ENCODE peak calls at places on chromosomes 2 and 18, in eight cellular contexts. W is astrocyte; F is tibial artery; A is WERI-Rb-1; J is OCI-LY7; U is neural progenitor cell; B is effector memory CD4-positive, alpha-beta T cell; Q is keratinocyte. I is an unnamed sample.
A peak's percentile ranks its signal among the peaks of the same experiment; 100 is the strongest.

GRCh38 chr2:92073036-92073814 is 2798.0 kb upstream of the TEKT4 start:
- DNase-seq in A (no peak), B (no peak), Q (no peak), W (no peak), J (no peak), U (no peak), F (no peak), I (peak; percentile 1)

GRCh38 chr2:232891621-232892071 is 21.6 kb downstream of the SNORC start:
- DNase-seq in W (peak; percentile 82), B (no peak), Q (no peak), F (peak; percentile 7), J (no peak), U (no peak), A (no peak), I (peak; percentile 37)

GRCh38 chr2:75292826-75293225 is 93.5 kb upstream of the TACR1 start:
- DNase-seq in J (no peak), B (no peak), F (no peak), U (no peak), W (peak; percentile 89), Q (peak; percentile 28), A (no peak), I (no peak)

GRCh38 chr2:232502901-232503791 is 15.5 kb upstream of the ECEL1 start:
- DNase-seq in A (no peak), U (peak; percentile 84), J (no peak), F (no peak), W (peak; percentile 22), Q (no peak), B (peak; percentile 18), I (peak; percentile 93)

GRCh38 chr2:109614715-109615636 is 812 bp downstream of the SOWAHC start:
- DNase-seq in F (peak; percentile 25), Q (no peak), B (no peak), A (no peak), J (no peak), U (peak; percentile 60), W (no peak), I (peak; percentile 68)

GRCh38 chr2:191840916-191841315 is 6.0 kb downstream of the CAVIN2 start:
- DNase-seq in Q (no peak), F (no peak), J (no peak), U (no peak), A (no peak), W (no peak), B (no peak), I (no peak)

GRCh38 chr2:238408615-238409340 is 17.9 kb upstream of the ASB1 start:
- DNase-seq in B (no peak), W (no peak), U (no peak), A (no peak), J (no peak), F (peak; percentile 51), Q (no peak), I (peak; percentile 81)

GRCh38 chr2:24262571-24262970 is 87.7 kb downstream of the FAM228A start:
- DNase-seq in Q (no peak), A (no peak), B (no peak), W (no peak), U (no peak), J (no peak), F (no peak), I (no peak)

GRCh38 chr2:68319397-68320117 is at the start of gene CNRIP1:
- DNase-seq in U (peak; percentile 85), A (peak; percentile 90), B (no peak), J (no peak), Q (no peak), W (peak; percentile 69), F (peak; percentile 81), I (peak; percentile 81)

GRCh38 chr2:70596739-70597138 is 43.1 kb upstream of the TGFA start:
- DNase-seq in F (no peak), A (no peak), W (peak; percentile 57), B (no peak), U (no peak), Q (no peak), J (no peak), I (no peak)

GRCh38 chr2:237712477-237713377 is 85.3 kb downstream of the LRRFIP1 start:
- DNase-seq in W (no peak), J (no peak), Q (no peak), F (no peak), B (no peak), U (no peak), A (no peak), I (no peak)

DNA sequence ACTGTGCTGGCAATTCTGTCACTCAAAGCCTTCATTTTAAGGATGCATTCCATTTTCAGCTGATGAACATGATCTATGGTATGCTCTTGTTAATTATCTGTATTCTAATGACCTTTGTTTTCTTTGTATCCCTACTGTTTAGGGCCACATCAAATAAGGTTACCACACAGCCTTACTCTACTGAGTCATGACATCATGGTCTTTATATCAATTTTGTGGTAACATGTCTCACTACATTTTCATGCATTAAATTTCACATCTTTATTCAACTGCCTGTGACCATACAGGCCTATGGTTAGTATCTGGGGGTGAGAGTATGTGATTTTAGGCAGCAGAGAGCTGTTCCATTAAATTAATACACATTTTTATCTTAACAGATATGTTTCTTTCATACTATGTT is 18.1 kb downstream of the LRPPRC start:
- DNase-seq in U (no peak), A (no peak), B (no peak), W (no peak), J (no peak), F (no peak), Q (no peak), I (no peak)
- H3K36me3 ChIP-seq in U (peaks cover 52% of the 10 kb centered on the region), A (peaks cover 90% of the 10 kb centered on the region), B (peaks cover 72% of the 10 kb centered on the region), W (peaks cover 46% of the 10 kb centered on the region), J (peaks cover 100% of the 10 kb centered on the region), F (peaks cover 77% of the 10 kb centered on the region), Q (peaks cover 25% of the 10 kb centered on the region), I (peaks cover 24% of the 10 kb centered on the region)

DNA sequence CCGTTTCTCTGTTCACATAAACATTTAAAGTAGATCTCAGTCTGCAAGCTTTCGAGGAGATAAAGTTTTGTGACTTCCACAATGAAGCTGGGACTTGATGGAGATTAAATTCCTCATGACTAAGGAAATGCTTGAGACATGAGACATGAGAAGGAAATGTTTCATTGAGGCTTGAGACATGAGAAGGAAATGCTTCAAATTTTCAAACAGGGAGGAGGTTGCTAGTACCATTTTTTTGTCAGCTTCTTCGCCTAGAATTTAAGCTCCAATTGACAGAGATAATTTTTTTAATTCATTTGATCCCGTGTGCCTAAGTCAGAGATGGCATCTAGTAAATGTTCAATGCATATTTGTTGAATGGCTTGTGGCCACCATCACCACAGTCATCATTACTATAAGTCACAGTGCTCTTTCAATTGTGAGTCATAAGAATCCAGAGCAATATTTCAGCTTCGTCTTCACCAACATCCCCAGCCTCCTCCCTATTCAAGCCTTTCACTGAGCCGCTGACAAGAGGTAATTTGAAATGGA is 543 bp upstream of the MARCHF4 start:
- DNase-seq in W (peak; percentile 92), B (no peak), Q (peak; percentile 81), U (no peak), F (no peak), A (no peak), J (no peak), I (no peak)
- H3K4me3 ChIP-seq in W (peak overlapping the region; percentile 69), B (no peak overlapping the region), Q (peak overlapping the region; percentile 48), U (peak overlapping the region; percentile 65), F (no peak overlapping the region), A (peak overlapping the region; percentile 54), J (no peak overlapping the region), I (peak overlapping the region; percentile 64)

DNA sequence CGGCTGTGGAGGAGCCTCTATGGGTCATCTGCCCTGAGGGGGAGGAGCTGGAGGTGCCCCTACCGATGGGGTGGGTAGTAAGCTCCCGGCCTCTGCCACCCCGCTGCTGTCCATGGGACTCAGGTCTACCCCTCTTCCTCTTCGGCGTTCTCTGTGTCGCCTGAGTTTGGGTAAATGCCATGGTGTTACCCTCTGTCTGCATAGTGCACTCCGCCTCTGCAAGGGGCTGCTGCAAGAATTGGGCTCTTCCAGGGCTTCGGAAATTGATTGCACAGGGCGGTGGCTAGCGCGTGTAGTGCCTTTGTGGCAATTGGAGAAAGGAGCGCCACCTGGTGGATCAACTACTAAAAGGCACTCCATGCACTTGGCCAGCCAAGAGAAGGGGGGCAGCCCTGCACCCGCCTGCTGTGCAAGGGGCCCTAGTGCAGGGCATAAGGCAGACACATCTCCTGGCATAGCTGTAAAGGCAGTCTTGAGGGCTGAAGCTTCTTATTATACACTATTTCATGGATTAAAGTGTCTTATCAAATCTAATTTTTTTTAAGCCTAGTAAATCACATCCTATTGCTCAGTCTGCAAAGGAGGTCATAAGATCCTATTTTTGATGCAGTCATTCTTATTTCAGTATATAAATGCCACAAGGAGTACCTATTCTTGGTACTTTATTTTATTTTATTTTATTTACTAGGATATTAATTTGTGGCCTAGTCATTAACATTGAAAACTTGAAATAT is 308.9 kb downstream of the PDE11A start:
- DNase-seq in Q (no peak), J (peak; percentile 61), F (peak; percentile 71), B (peak; percentile 61), U (peak; percentile 92), A (peak; percentile 87), W (peak; percentile 30), I (peak; percentile 64)
- H3K36me3 ChIP-seq in Q (no peaks in the 10 kb centered on the region), J (no peaks in the 10 kb centered on the region), F (no peaks in the 10 kb centered on the region), B (no peaks in the 10 kb centered on the region), U (no peaks in the 10 kb centered on the region), A (no peaks in the 10 kb centered on the region), W (no peaks in the 10 kb centered on the region), I (no peaks in the 10 kb centered on the region)

GRCh38 chr18:59272971-59273935 is at the start of gene RAX:
- DNase-seq in W (no peak), U (peak; percentile 96), B (no peak), A (peak; percentile 98), F (no peak), J (no peak), Q (no peak), I (peak; percentile 98)
- H3K4me3 ChIP-seq in W (no peak within 1 kb of the TSS), U (peak within 1 kb of the TSS; percentile 78), B (peak within 1 kb of the TSS; percentile 17), A (peak within 1 kb of the TSS; percentile 68), F (peak within 1 kb of the TSS; percentile 45), J (no peak within 1 kb of the TSS), Q (no peak within 1 kb of the TSS), I (peak within 1 kb of the TSS; percentile 55)